ENCODE peak calls at places on chromosomes 3 and 15, in eight cellular contexts. S, B, G, X, Q, V, U and R are unnamed samples.
A peak's percentile ranks its signal among the peaks of the same experiment; 100 is the strongest.

GRCh38 chr15:58396181-58396580 is 35.6 kb upstream of the LIPC start:
- DNase-seq in S (no peak), B (no peak), G (peak; percentile 86), X (no peak), Q (no peak), V (no peak), U (no peak), R (no peak)

GRCh38 chr15:96186105-96186504 is 144.4 kb upstream of the NR2F2 start:
- DNase-seq in S (no peak), B (no peak), G (no peak), X (no peak), Q (no peak), V (no peak), U (no peak), R (no peak)

GRCh38 chr3:169527539-169527938 is 136.0 kb downstream of the MECOM start:
- DNase-seq in S (no peak), B (no peak), G (peak; percentile 25), X (no peak), Q (no peak), V (no peak), U (no peak), R (no peak)

GRCh38 chr3:2822611-2823010 is 287.6 kb downstream of the IL5RA start:
- DNase-seq in S (no peak), B (no peak), G (no peak), X (no peak), Q (no peak), V (no peak), U (no peak), R (no peak)

GRCh38 chr3:15055019-15055557 is 10.0 kb downstream of the MRPS25 start:
- DNase-seq in S (no peak), B (no peak), G (peak; percentile 54), X (no peak), Q (no peak), V (peak; percentile 70), U (no peak), R (no peak)

GRCh38 chr3:4957978-4958377 is 21.3 kb upstream of the BHLHE40 start:
- DNase-seq in S (no peak), B (no peak), G (no peak), X (no peak), Q (no peak), V (no peak), U (no peak), R (no peak)

GRCh38 chr15:64045774-64046346 is 425 bp downstream of the DAPK2 start:
- DNase-seq in S (no peak), B (no peak), G (no peak), X (no peak), Q (peak; percentile 45), V (no peak), U (no peak), R (peak; percentile 45)

GRCh38 chr15:71044006-71044405 is 71.3 kb upstream of the THSD4 start:
- DNase-seq in S (no peak), B (no peak), G (peak; percentile 64), X (no peak), Q (no peak), V (no peak), U (no peak), R (no peak)

GRCh38 chr15:82315519-82316246 is 33.6 kb downstream of the GOLGA6L10 start:
- DNase-seq in S (no peak), B (no peak), G (no peak), X (no peak), Q (peak; percentile 41), V (no peak), U (no peak), R (no peak)

GRCh38 chr15:65958835-65959234 is 89.5 kb downstream of the RAB11A start:
- DNase-seq in S (no peak), B (no peak), G (no peak), X (no peak), Q (no peak), V (no peak), U (no peak), R (no peak)

GRCh38 chr3:139588450-139588849 is 48.9 kb upstream of the RBP1 start:
- DNase-seq in S (no peak), B (no peak), G (no peak), X (peak; percentile 7), Q (no peak), V (no peak), U (peak; percentile 39), R (no peak)

GRCh38 chr15:43042885-43043284 is 63.0 kb downstream of the UBR1 start:
- DNase-seq in S (no peak), B (no peak), G (no peak), X (no peak), Q (no peak), V (no peak), U (no peak), R (no peak)

GRCh38 chr3:72320911-72321385 is 527.3 kb downstream of the SHQ1 start:
- DNase-seq in S (no peak), B (no peak), G (peak; percentile 66), X (no peak), Q (no peak), V (no peak), U (no peak), R (no peak)

GRCh38 chr3:132378846-132379245 is 38.5 kb upstream of the DNAJC13 start:
- DNase-seq in S (no peak), B (no peak), G (no peak), X (no peak), Q (no peak), V (no peak), U (no peak), R (no peak)

GRCh38 chr3:116135462-116135861 is 309.8 kb downstream of the LSAMP start:
- DNase-seq in S (no peak), B (no peak), G (peak; percentile 94), X (no peak), Q (peak; percentile 22), V (no peak), U (no peak), R (no peak)

GRCh38 chr15:26082833-26083174 is 219.7 kb upstream of the ATP10A start:
- DNase-seq in S (no peak), B (no peak), G (peak; percentile 45), X (no peak), Q (no peak), V (peak; percentile 12), U (no peak), R (no peak)

GRCh38 chr3:7144696-7145308 is 283.9 kb downstream of the GRM7 start:
- DNase-seq in S (peak; percentile 1), B (no peak), G (no peak), X (peak; percentile 9), Q (no peak), V (no peak), U (peak; percentile 1), R (peak; percentile 8)

GRCh38 chr3:75294124-75294523 is 370.0 kb upstream of the FRG2C start:
- DNase-seq in S (peak; percentile 7), B (no peak), G (peak; percentile 16), X (peak; percentile 33), Q (peak; percentile 19), V (no peak), U (peak; percentile 2), R (no peak)

GRCh38 chr15:63967616-63968015 is 78.7 kb downstream of the DAPK2 start:
- DNase-seq in S (no peak), B (no peak), G (no peak), X (no peak), Q (no peak), V (no peak), U (no peak), R (no peak)

GRCh38 chr15:62105266-62105665 is 38.5 kb downstream of the C2CD4A start:
- DNase-seq in S (no peak), B (no peak), G (no peak), X (peak; percentile 56), Q (no peak), V (no peak), U (no peak), R (no peak)

GRCh38 chr3:107992976-107993684 is 97.7 kb downstream of the CD47 start:
- DNase-seq in S (no peak), B (no peak), G (peak; percentile 22), X (no peak), Q (no peak), V (no peak), U (no peak), R (no peak)

GRCh38 chr15:87477759-87478687 is 778.5 kb downstream of the NTRK3 start:
- DNase-seq in S (no peak), B (no peak), G (peak; percentile 63), X (no peak), Q (peak; percentile 27), V (no peak), U (no peak), R (no peak)
- H3K4me3 ChIP-seq in S (no peak overlapping the region), B (peak overlapping the region; percentile 3), G (no peak overlapping the region), X (no peak overlapping the region), Q (no peak overlapping the region), V (no peak overlapping the region), U (no peak overlapping the region), R (no peak overlapping the region)

DNA sequence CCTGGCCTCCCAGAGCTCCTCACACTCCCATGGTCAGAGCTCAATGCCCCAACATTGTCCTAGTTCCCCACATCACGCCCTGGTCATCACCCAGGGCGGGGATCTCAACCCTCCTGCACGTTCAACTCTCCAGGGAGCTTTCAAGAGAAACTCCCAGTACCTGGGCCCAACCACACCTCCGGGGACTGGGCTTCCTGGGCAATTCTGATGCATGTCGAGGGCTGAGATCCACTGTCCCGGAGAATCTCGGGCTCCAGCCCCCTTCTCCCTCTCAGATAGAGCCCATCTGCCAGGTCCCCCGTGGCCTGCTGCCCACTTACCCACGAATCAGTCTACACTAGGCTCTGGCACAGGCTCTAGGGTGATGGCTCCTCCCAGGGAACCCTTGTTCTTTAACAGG is 39.2 kb downstream of the UMPS start:
- DNase-seq in S (no peak), B (no peak), G (no peak), X (no peak), Q (no peak), V (no peak), U (no peak), R (no peak)
- H3K4me1 ChIP-seq in S (peaks cover 2% of the 10 kb centered on the region), B (peaks cover 41% of the 10 kb centered on the region), G (peaks cover 21% of the 10 kb centered on the region), X (peaks cover 61% of the 10 kb centered on the region), Q (peaks cover 36% of the 10 kb centered on the region), V (no peaks in the 10 kb centered on the region), U (peaks cover under 1% of the 10 kb centered on the region), R (no peaks in the 10 kb centered on the region)

GRCh38 chr3:188338081-188338480 is 184.1 kb downstream of the LPP start:
- DNase-seq in S (no peak), B (no peak), G (no peak), X (no peak), Q (no peak), V (no peak), U (no peak), R (no peak)

GRCh38 chr3:188337232-188337631 is 183.3 kb downstream of the LPP start:
- DNase-seq in S (no peak), B (no peak), G (no peak), X (no peak), Q (no peak), V (no peak), U (no peak), R (no peak)

GRCh38 chr3:188341501-188341900 is 187.5 kb downstream of the LPP start:
- DNase-seq in S (no peak), B (no peak), G (no peak), X (no peak), Q (no peak), V (no peak), U (no peak), R (no peak)

GRCh38 chr3:188336178-188336577 is 182.2 kb downstream of the LPP start:
- DNase-seq in S (no peak), B (no peak), G (no peak), X (no peak), Q (no peak), V (no peak), U (no peak), R (no peak)

GRCh38 chr3:188339410-188340295 is 185.7 kb downstream of the LPP start:
- DNase-seq in S (no peak), B (no peak), G (no peak), X (no peak), Q (no peak), V (peak; percentile 30), U (no peak), R (no peak)
- H3K4me3 ChIP-seq in S (no peak overlapping the region), B (no peak overlapping the region), G (no peak overlapping the region), X (no peak overlapping the region), Q (no peak overlapping the region), V (peak overlapping the region; percentile 10), U (no peak overlapping the region), R (no peak overlapping the region)

GRCh38 chr3:113243846-113244245 is 32.5 kb downstream of the BOC start:
- DNase-seq in S (no peak), B (no peak), G (no peak), X (no peak), Q (no peak), V (no peak), U (no peak), R (no peak)
- H3K4me1 ChIP-seq in S (peaks cover 10% of the 10 kb centered on the region), B (peaks cover 73% of the 10 kb centered on the region), G (peaks cover 8% of the 10 kb centered on the region), X (no peaks in the 10 kb centered on the region), Q (peaks cover 4% of the 10 kb centered on the region), V (no peaks in the 10 kb centered on the region), U (no peaks in the 10 kb centered on the region), R (peaks cover 33% of the 10 kb centered on the region)